ENCODE peak calls at places on chromosomes 3 and 15, in eight cellular contexts. C is heart right ventricle; I is brain microvascular endothelial cell; U is upper lobe of left lung; S is CD8-positive, alpha-beta T cell; M is gastrocnemius medialis; E is body of pancreas; Y is upper lobe of right lung. J is an unnamed sample.

GRCh38 chr3:169283902-169284451 is 379.5 kb downstream of the MECOM start:
- DNase-seq in C (no peak), I (no peak), U (no peak), S (no peak), M (no peak), E (peak), Y (no peak), J (no peak)

GRCh38 chr3:2921903-2922302 is 188.3 kb downstream of the IL5RA start:
- DNase-seq in C (no peak), I (no peak), U (no peak), S (no peak), M (no peak), E (no peak), Y (no peak), J (no peak)

GRCh38 chr3:131658115-131658514 is 155.3 kb upstream of the MRPL3 start:
- DNase-seq in C (no peak), I (no peak), U (no peak), S (no peak), M (no peak), E (no peak), Y (no peak), J (no peak)

GRCh38 chr3:154931484-154931883 is 148.6 kb upstream of the MME start:
- DNase-seq in C (no peak), I (no peak), U (no peak), S (no peak), M (no peak), E (no peak), Y (no peak), J (no peak)

GRCh38 chr3:16993227-16993626 is 108.5 kb downstream of the PLCL2 start:
- DNase-seq in C (no peak), I (peak), U (no peak), S (no peak), M (no peak), E (peak), Y (no peak), J (no peak)

GRCh38 chr3:160168290-160168689 is 56.9 kb upstream of the C3orf80 start:
- DNase-seq in C (no peak), I (no peak), U (no peak), S (no peak), M (no peak), E (no peak), Y (no peak), J (no peak)

GRCh38 chr15:90561344-90562244 is 31.9 kb downstream of the CRTC3 start:
- DNase-seq in C (no peak), I (no peak), U (no peak), S (no peak), M (no peak), E (no peak), Y (no peak), J (peak)

GRCh38 chr3:196208942-196209695 is 2.1 kb downstream of the ZDHHC19 start:
- DNase-seq in C (no peak), I (no peak), U (no peak), S (no peak), M (no peak), E (no peak), Y (no peak), J (no peak)

GRCh38 chr3:192620300-192620699 is 107.0 kb downstream of the FGF12 start:
- DNase-seq in C (no peak), I (no peak), U (no peak), S (no peak), M (no peak), E (no peak), Y (no peak), J (no peak)

GRCh38 chr3:50272911-50273688 is 4.2 kb downstream of the SEMA3B start:
- DNase-seq in C (peak), I (peak), U (peak), S (peak), M (peak), E (peak), Y (peak), J (peak)

GRCh38 chr15:58549780-58550064 is 117.9 kb downstream of the LIPC start:
- DNase-seq in C (no peak), I (no peak), U (no peak), S (no peak), M (no peak), E (no peak), Y (no peak), J (no peak)

GRCh38 chr3:191301017-191301416 is 28.2 kb upstream of the CCDC50 start:
- DNase-seq in C (no peak), I (no peak), U (no peak), S (no peak), M (no peak), E (no peak), Y (no peak), J (no peak)

GRCh38 chr3:71074416-71074815 is 509.1 kb downstream of the FOXP1 start:
- DNase-seq in C (no peak), I (peak), U (no peak), S (no peak), M (no peak), E (no peak), Y (no peak), J (no peak)

GRCh38 chr15:77495806-77496589 is 75.3 kb downstream of the HMG20A start:
- DNase-seq in C (peak), I (peak), U (no peak), S (no peak), M (no peak), E (no peak), Y (peak), J (no peak)

GRCh38 chr15:36596915-36597314 is 17.5 kb downstream of the CDIN1 start:
- DNase-seq in C (no peak), I (no peak), U (no peak), S (no peak), M (no peak), E (no peak), Y (no peak), J (no peak)

GRCh38 chr3:16109929-16110328 is 64.6 kb upstream of the GALNT15 start:
- DNase-seq in C (no peak), I (no peak), U (no peak), S (no peak), M (no peak), E (no peak), Y (no peak), J (no peak)

GRCh38 chr3:187744169-187745151 is 808 bp downstream of the BCL6 start:
- DNase-seq in C (peak), I (peak), U (peak), S (peak), M (peak), E (peak), Y (no peak), J (peak)

GRCh38 chr3:42847731-42848130 is 27.9 kb downstream of the CYP8B1 start:
- DNase-seq in C (no peak), I (no peak), U (no peak), S (no peak), M (no peak), E (no peak), Y (no peak), J (no peak)

GRCh38 chr3:61809879-61810278 is 248.5 kb downstream of the PTPRG start:
- DNase-seq in C (peak), I (no peak), U (no peak), S (no peak), M (peak), E (peak), Y (no peak), J (no peak)

GRCh38 chr15:41557673-41558399 is 1.2 kb upstream of the TYRO3 start:
- DNase-seq in C (no peak), I (peak), U (peak), S (peak), M (no peak), E (peak), Y (peak), J (peak)

GRCh38 chr15:41561104-41561776 is 2.2 kb downstream of the TYRO3 start:
- DNase-seq in C (no peak), I (no peak), U (no peak), S (no peak), M (no peak), E (no peak), Y (no peak), J (no peak)

GRCh38 chr15:41559239-41559488 is 152 bp downstream of the TYRO3 start:
- DNase-seq in C (no peak), I (no peak), U (no peak), S (no peak), M (no peak), E (no peak), Y (no peak), J (no peak)

GRCh38 chr15:41558400-41559238 is at the start of gene TYRO3:
- DNase-seq in C (no peak), I (peak), U (peak), S (peak), M (peak), E (peak), Y (peak), J (peak)

DNA sequence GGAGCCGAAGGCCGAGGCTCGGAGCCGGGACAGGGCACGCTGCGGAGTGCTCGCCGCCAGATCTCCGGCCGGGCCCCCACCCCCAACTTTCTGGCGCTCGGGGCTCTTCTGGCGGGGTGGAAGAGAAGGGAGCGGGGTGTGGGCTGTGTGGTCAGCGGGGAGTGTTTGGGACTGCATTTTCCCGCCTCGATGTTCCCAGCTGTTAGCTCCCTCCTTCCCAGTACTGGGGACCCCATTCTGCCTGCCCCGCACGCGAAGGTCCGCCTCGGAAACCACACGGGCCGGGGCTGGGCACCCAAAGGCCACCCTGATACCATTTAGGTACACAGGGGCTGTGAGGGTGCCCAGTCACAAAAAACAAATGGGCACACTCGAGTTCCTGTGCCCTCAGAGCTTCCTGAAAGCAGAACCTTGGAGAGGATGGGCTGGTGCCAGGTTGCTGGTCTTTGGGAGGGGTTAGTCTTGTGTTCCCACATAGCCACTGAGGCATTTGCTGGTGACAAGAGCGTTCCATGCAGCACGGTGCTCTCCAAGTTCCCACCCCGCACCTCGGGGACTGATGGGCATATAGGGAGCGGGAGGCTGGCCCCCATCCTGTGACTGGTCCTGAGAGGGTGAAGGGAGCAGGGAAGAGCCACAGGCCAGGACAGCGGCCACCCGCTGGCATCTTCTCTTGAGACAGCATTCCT is 621 bp downstream of the TYRO3 start:
- DNase-seq in C (no peak), I (no peak), U (no peak), S (no peak), M (no peak), E (peak), Y (no peak), J (no peak)
- H3K27ac ChIP-seq in C (no peak), I (no peak), U (peak), S (no peak), M (no peak), E (peak), Y (peak), J (no peak)

DNA sequence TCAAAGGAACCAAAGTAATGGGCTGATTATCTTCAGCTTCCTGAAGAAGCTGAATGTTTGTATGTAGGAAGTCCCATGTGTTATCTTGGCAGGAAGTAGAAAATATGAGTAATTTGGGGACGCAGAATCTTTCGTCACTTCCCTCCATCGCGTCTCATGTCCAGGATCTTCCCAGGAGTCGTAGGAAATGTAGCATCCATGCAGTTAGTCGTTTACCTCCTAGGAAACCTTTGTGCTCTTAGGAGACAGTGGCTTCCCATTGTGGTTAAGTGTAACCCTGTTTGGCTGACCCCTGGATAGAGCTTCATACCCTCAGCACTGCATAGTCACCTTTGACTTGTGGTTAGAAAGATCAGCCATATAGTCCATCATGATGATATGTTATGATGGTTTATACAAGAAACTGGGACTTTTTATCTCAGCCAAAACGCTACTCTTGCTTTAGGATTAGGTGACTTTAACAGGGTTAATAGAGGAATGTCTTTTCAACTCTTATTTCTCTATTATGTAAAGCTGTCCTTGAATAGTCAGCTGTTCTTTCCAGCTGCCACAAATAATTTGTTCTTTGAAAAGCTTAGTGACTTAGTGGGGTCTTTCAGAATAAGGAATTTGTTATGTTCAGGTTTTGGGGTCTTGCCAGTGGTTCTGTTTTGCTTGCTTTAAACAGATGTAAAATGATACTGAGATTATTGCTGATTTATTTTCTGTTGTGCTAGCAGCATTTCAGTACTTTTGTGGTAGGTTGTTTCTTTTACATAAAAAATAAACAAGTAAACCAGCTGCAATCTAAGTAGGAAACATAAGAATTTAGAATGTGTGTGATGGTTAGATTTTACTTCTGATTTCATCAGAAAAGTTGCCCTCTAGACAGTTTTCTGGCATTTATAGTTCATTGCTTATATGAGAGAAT is 92.1 kb downstream of the KLHL25 start:
- DNase-seq in C (no peak), I (peak), U (no peak), S (no peak), M (no peak), E (no peak), Y (no peak), J (peak)
- H3K27ac ChIP-seq in C (no peak), I (peak), U (peak), S (peak), M (peak), E (peak), Y (peak), J (peak)

DNA sequence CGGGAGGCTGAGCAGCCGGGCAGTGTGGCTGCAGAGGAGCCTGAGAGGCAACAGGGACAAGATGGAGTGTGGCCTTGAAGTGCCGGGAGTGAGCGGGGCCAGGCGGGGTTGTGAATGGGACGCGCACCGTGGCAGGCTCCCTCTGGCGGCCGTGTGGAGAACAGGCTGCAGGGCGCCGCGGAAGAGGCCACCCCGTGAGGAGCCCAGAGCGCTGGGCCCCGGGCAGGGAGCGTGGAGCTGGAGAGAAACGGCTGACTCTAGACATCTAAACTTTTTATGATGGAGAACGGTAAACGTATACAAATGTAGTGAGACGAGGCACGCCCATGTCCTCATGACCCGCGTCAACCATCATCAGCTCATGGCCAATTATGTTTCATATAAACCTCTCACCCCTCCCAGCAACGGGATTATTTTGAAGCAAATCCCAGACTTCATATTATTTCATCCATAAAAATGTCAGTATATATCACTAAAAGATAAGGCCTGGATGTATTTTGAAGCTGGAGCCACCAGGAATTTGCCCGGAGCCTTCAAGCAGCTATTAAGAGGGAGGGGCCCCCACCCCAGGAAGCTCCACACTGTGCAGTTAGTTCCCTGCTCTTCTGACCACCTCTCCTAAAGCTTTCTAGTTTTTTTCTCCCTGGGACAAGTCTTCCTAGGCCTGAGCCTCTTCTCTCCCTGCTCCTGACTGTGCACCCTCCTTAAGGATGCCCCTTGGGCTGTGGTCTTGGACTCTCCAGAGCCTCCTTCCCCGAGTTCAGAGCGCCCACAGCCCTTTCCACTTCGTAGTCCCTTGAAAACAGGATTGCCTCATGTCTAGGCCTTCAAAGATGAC is 149.4 kb downstream of the SMAD6 start:
- DNase-seq in C (peak), I (peak), U (peak), S (peak), M (peak), E (peak), Y (peak), J (peak)
- H3K27ac ChIP-seq in C (no peak), I (no peak), U (peak), S (no peak), M (no peak), E (no peak), Y (no peak), J (no peak)

GRCh38 chr3:78666458-78666800 is 1101.4 kb downstream of the ROBO1 start:
- DNase-seq in C (no peak), I (peak), U (no peak), S (no peak), M (no peak), E (no peak), Y (no peak), J (no peak)

GRCh38 chr3:78670087-78670486 is 1097.7 kb downstream of the ROBO1 start:
- DNase-seq in C (no peak), I (no peak), U (no peak), S (no peak), M (no peak), E (no peak), Y (no peak), J (no peak)

GRCh38 chr3:78665776-78666457 is 1101.9 kb downstream of the ROBO1 start:
- DNase-seq in C (no peak), I (no peak), U (no peak), S (no peak), M (no peak), E (no peak), Y (no peak), J (no peak)

DNA sequence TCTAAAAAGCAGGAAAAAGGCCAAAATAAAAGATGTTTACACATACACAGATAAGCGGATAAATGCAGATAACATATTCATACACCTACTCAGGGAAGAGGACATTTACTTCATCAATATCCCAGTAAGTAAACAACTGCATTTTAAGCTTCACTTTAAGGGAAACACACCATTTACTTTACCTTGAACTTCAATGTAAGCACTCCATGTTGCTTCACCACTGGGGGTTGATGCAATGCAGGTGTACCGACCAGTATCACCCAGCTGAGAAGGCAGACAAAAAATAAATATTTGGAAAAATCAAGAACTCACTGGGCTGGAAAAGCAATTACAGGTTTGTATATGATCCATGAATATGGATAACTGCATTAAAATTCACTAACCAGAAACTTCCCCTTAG is 1099.5 kb downstream of the ROBO1 start:
- DNase-seq in C (no peak), I (no peak), U (no peak), S (no peak), M (no peak), E (no peak), Y (no peak), J (no peak)
- H3K27ac ChIP-seq in C (no peak), I (no peak), U (no peak), S (no peak), M (no peak), E (no peak), Y (no peak), J (no peak)

GRCh38 chr15:26691249-26691648 is 81.6 kb downstream of the GABRB3 start:
- DNase-seq in C (no peak), I (no peak), U (no peak), S (no peak), M (no peak), E (no peak), Y (no peak), J (no peak)

GRCh38 chr15:26686547-26687187 is 86.2 kb downstream of the GABRB3 start:
- DNase-seq in C (no peak), I (no peak), U (peak), S (no peak), M (no peak), E (no peak), Y (no peak), J (no peak)

DNA sequence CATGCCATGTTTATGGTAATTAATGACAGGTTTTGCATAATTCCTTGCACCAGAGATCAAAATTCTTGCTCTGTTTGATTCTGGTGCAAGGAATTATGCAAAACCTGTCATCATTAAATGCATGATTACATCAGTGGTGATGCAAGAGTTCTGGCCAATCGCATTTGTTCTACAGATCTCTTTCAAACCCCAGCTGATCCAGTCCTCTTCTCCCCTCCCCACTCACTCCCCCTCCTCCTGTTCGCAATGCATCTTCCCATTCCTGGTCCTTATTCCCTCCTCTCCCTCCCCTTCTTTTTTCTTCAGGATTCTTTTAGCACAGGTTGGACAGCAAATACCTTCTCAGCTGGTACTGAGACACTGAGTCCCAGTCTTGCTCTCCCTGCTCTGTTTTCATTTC is 82.1 kb downstream of the GABRB3 start:
- DNase-seq in C (no peak), I (no peak), U (no peak), S (no peak), M (no peak), E (no peak), Y (no peak), J (no peak)
- H3K27ac ChIP-seq in C (no peak), I (no peak), U (no peak), S (no peak), M (no peak), E (no peak), Y (no peak), J (no peak)

J was measured in CD4-positive, CD25-positive, alpha-beta regulatory T cell.